ENCODE peak calls at places on chromosome 9, in four cellular contexts. B is H1, U is psoas muscle, G is brain microvascular endothelial cell. R is an unnamed sample.
A peak's percentile ranks its signal among the peaks of the same experiment; 100 is the strongest.

GRCh38 chr9:127955294-127956015 is 17.8 kb upstream of the DPM2 start:
- DNase-seq in G (no peak), B (no peak), U (peak; percentile 94), R (no peak)

GRCh38 chr9:128073260-128073886 is 5.3 kb downstream of the SLC25A25 start:
- DNase-seq in U (no peak), B (no peak), G (no peak), R (no peak)

GRCh38 chr9:20353529-20353928 is 268.8 kb downstream of the MLLT3 start:
- DNase-seq in U (no peak), B (no peak), G (no peak), R (no peak)

GRCh38 chr9:36138901-36139300 is 2.4 kb downstream of the GLIPR2 start:
- DNase-seq in G (no peak), B (no peak), U (no peak), R (no peak)

GRCh38 chr9:133634024-133634691 is 2.0 kb upstream of the DBH start:
- DNase-seq in B (no peak), G (no peak), U (peak; percentile 40), R (no peak)

GRCh38 chr9:122228191-122228905 is 409 bp downstream of the LHX6 start:
- DNase-seq in B (no peak), G (no peak), U (no peak), R (peak; percentile 47)

GRCh38 chr9:116208417-116209232 is 55.0 kb downstream of the PAPPA start:
- DNase-seq in G (peak; percentile 63), B (no peak), U (no peak), R (no peak)

GRCh38 chr9:134456740-134457315 is 130.6 kb downstream of the RXRA start:
- DNase-seq in B (no peak), U (no peak), G (no peak), R (no peak)

GRCh38 chr9:37935106-37935505 is 31.2 kb upstream of the SLC25A51 start:
- DNase-seq in U (no peak), G (no peak), B (no peak), R (no peak)

GRCh38 chr9:95268681-95269080 is 48.8 kb downstream of the FANCC start:
- DNase-seq in B (no peak), U (no peak), G (peak; percentile 22), R (no peak)

DNA sequence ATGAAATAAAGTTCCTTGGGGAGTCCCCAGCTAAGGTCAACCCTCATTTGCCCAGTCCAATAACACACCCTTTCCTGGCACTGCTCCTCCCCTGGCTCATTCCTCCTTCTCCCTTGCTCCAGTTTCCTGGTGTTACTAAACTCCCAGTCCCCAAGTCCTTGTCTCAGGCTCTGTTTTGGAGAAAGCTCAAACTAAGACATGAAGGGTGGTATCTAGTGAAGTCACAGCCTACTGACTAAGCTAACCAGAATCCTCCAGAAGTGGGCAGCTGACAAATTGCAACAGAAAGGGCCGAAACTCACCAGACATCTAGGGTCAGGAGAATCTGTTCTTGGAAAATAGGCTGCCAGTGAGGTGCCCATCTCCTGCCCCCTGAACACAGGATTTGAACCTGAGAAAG is 118.7 kb upstream of the NEK6 start:
- DNase-seq in U (peak; percentile 64), B (no peak), G (peak; percentile 40), R (no peak)
- H3K4me3 ChIP-seq in U (no peak overlapping the region), B (no peak overlapping the region), G (no peak overlapping the region), R (no peak overlapping the region)

DNA sequence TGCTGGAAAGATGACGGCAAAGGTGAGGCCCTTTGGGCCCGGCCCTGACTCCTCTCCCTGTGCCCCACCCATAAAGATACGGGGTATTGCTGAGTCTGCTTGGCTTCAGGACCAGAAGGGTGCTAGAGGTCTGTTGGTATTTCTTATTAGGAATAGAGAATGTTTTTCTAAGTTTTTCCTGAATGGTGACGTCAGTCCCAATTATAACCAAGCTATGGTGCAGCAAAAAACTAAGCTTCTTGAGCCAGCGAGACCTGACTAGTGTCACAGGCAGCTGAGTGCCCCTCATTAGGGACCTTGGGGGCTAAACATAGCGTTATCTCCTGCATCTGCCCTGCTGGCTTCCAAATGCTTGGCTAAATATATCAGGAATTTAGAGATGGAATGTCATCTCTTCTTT is 151.0 kb upstream of the TBC1D2 start:
- DNase-seq in U (no peak), G (no peak), B (no peak), R (no peak)
- H3K4me3 ChIP-seq in U (no peak overlapping the region), G (no peak overlapping the region), B (no peak overlapping the region), R (no peak overlapping the region)

GRCh38 chr9:136327313-136327971 is at the start of gene GPSM1:
- DNase-seq in G (no peak), U (no peak), B (no peak), R (no peak)
- H3K4me3 ChIP-seq in G (peak within 1 kb of the TSS; percentile 73), U (peak within 1 kb of the TSS; percentile 63), B (peak within 1 kb of the TSS; percentile 63), R (peak within 1 kb of the TSS; percentile 71)

GRCh38 chr9:101705135-101705661 is 33.2 kb downstream of the GRIN3A start:
- DNase-seq in G (no peak), U (peak; percentile 44), B (no peak), R (no peak)
- H3K4me3 ChIP-seq in G (no peak overlapping the region), U (peak overlapping the region; percentile 52), B (peak overlapping the region; percentile 75), R (peak overlapping the region; percentile 37)

GRCh38 chr9:89605181-89606048 is 603 bp downstream of the GADD45G start:
- DNase-seq in G (peak; percentile 46), B (no peak), U (peak; percentile 78), R (peak; percentile 84)

GRCh38 chr9:89603629-89604462 is 966 bp upstream of the GADD45G start:
- DNase-seq in B (peak; percentile 86), U (peak; percentile 86), G (no peak), R (peak; percentile 75)

GRCh38 chr9:89606567-89607311 is 1.9 kb downstream of the GADD45G start:
- DNase-seq in G (peak; percentile 16), B (no peak), U (peak; percentile 72), R (no peak)

GRCh38 chr9:89604463-89605180 is at the start of gene GADD45G:
- DNase-seq in B (peak; percentile 94), G (peak; percentile 48), U (peak; percentile 94), R (peak; percentile 95)

GRCh38 chr9:89606049-89606481 is 1.3 kb downstream of the GADD45G start:
- DNase-seq in B (no peak), U (peak; percentile 87), G (peak; percentile 57), R (peak; percentile 91)
- H3K4me3 ChIP-seq in B (peak overlapping the region; percentile 88), U (peak overlapping the region; percentile 82), G (peak overlapping the region; percentile 54), R (peak overlapping the region; percentile 84)

DNA sequence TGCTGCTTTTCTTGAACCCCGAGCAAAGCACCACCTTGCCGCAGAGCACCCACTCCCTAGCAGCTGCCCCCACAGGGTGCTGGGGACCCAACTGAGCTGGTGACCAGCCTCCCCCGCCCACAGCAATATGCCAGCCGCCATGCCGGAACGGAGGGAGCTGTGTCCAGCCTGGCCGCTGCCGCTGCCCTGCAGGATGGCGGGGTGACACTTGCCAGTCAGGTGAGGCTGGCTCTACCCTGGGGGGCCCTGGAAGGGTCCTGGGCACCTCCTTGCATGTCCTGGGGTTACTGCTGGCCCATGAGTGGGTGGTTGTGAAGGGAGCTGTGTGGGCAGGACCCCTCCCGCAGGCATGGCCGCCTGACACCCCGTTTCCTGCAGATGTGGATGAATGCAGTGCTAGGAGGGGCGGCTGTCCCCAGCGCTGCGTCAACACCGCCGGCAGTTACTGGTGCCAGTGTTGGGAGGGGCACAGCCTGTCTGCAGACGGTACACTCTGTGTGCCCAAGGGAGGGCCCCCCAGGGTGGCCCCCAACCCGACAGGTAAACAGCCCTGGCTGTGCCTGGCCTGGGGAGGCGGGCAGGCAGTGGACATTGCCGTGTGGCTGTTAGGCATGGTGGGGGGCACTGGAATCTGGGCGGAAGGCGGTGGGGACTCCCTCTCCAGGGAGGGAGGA is 7.2 kb downstream of the EGFL7 start:
- DNase-seq in B (no peak), U (no peak), G (no peak), R (no peak)
- H3K4me3 ChIP-seq in B (no peak overlapping the region), U (peak overlapping the region; percentile 60), G (no peak overlapping the region), R (peak overlapping the region; percentile 66)

GRCh38 chr9:118643118-118643517 is 726.1 kb downstream of the BRINP1 start:
- DNase-seq in U (no peak), B (peak; percentile 70), G (no peak), R (no peak)
- H3K4me3 ChIP-seq in U (no peak overlapping the region), B (no peak overlapping the region), G (no peak overlapping the region), R (no peak overlapping the region)

DNA sequence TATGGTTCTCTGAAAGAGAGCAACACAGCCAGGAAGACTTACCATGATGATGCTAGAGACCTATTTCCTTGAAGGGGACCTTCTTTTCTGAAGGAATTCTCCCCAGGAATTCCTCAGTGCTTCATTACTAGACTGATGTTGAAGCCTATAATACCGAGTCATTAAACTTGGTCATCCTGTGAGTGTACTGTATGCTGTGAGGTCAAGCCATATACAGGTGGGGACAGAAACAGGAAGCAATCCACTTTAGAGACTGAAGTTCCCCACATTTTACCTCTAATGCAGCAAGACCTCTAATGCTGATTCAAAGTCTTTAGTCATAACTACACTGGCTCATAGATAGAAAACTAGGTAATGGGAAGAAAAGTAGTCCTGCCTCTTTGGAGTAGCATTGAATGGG is 77.1 kb upstream of the RASEF start:
- DNase-seq in U (no peak), B (no peak), G (no peak), R (no peak)
- H3K4me3 ChIP-seq in U (no peak overlapping the region), B (no peak overlapping the region), G (no peak overlapping the region), R (no peak overlapping the region)

DNA sequence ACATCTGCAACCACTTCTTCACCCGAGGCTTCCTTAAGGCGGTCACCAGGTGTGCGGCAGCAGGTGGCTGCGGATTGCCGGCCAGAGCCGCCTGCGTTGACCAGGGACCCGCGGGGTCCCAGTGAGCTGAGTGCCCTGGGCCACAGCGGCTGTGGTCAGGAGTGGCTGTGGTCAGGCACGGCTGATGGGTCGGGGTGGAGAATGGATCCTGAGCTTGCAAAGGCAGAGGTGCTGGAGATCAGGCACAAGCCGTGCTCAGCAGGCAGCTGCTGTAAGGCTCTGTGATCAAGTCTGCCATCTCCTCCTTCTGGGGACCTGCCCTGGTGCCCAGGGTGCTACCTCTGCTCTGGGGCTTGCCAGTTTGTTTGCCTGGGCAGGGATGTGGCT is 2.1 kb downstream of the UAP1L1 start:
- DNase-seq in U (no peak), B (no peak), G (no peak), R (no peak)
- H3K4me3 ChIP-seq in U (no peak overlapping the region), B (no peak overlapping the region), G (no peak overlapping the region), R (no peak overlapping the region)

R was measured in right atrium auricular region.